ENCODE peak calls at places on chromosomes 3 and 15, in eight cellular contexts. One of them, this sample, is unnamed.
A peak's percentile ranks its signal among the peaks of the same experiment; 100 is the strongest.

GRCh38 chr15:75902129-75902557 is 1.5 kb upstream of the FBXO22 start:
- DNase-seq in A549: no peak
- DNase-seq in pancreas: no peak
- DNase-seq in heart right ventricle: no peak
- DNase-seq in CD8-positive, alpha-beta T cell: no peak
- DNase-seq in uterus: no peak
- DNase-seq in cardiac muscle cell: peak; percentile 11
- DNase-seq in H1: no peak
- DNase-seq in this sample: peak; percentile 68

GRCh38 chr3:129868912-129869311 is 24.6 kb downstream of the TMCC1 start:
- DNase-seq in pancreas: no peak
- DNase-seq in heart right ventricle: no peak
- DNase-seq in H1: no peak
- DNase-seq in uterus: no peak
- DNase-seq in A549: no peak
- DNase-seq in cardiac muscle cell: no peak
- DNase-seq in CD8-positive, alpha-beta T cell: no peak
- DNase-seq in this sample: no peak

GRCh38 chr3:177228601-177229190 is 31.4 kb upstream of the TBL1XR1 start:
- DNase-seq in cardiac muscle cell: no peak
- DNase-seq in H1: no peak
- DNase-seq in A549: no peak
- DNase-seq in uterus: no peak
- DNase-seq in heart right ventricle: no peak
- DNase-seq in CD8-positive, alpha-beta T cell: no peak
- DNase-seq in pancreas: no peak
- DNase-seq in this sample: no peak

GRCh38 chr15:39509941-39510845 is 70.7 kb upstream of the THBS1 start:
- DNase-seq in H1: no peak
- DNase-seq in uterus: no peak
- DNase-seq in heart right ventricle: peak; percentile 29
- DNase-seq in cardiac muscle cell: no peak
- DNase-seq in pancreas: no peak
- DNase-seq in CD8-positive, alpha-beta T cell: no peak
- DNase-seq in A549: no peak
- DNase-seq in this sample: no peak

GRCh38 chr3:159775372-159775961 is 213.2 kb upstream of the IL12A start:
- DNase-seq in uterus: peak; percentile 65
- DNase-seq in CD8-positive, alpha-beta T cell: no peak
- DNase-seq in heart right ventricle: peak; percentile 31
- DNase-seq in H1: peak; percentile 41
- DNase-seq in A549: no peak
- DNase-seq in pancreas: no peak
- DNase-seq in cardiac muscle cell: peak; percentile 91
- DNase-seq in this sample: no peak

GRCh38 chr3:62378329-62378789 is 5.0 kb upstream of the FEZF2 start:
- DNase-seq in heart right ventricle: no peak
- DNase-seq in uterus: no peak
- DNase-seq in H1: no peak
- DNase-seq in A549: no peak
- DNase-seq in pancreas: no peak
- DNase-seq in cardiac muscle cell: no peak
- DNase-seq in CD8-positive, alpha-beta T cell: no peak
- DNase-seq in this sample: no peak

GRCh38 chr15:101439285-101439919 is 50.1 kb downstream of the PCSK6 start:
- DNase-seq in heart right ventricle: no peak
- DNase-seq in cardiac muscle cell: peak; percentile 80
- DNase-seq in pancreas: no peak
- DNase-seq in CD8-positive, alpha-beta T cell: no peak
- DNase-seq in uterus: no peak
- DNase-seq in A549: peak; percentile 65
- DNase-seq in H1: no peak
- DNase-seq in this sample: peak; percentile 77

GRCh38 chr15:78264304-78265136 is at the start of gene DNAJA4:
- DNase-seq in H1: no peak
- DNase-seq in heart right ventricle: peak; percentile 70
- DNase-seq in uterus: peak; percentile 44
- DNase-seq in CD8-positive, alpha-beta T cell: peak; percentile 63
- DNase-seq in A549: no peak
- DNase-seq in cardiac muscle cell: peak; percentile 71
- DNase-seq in pancreas: peak; percentile 58
- DNase-seq in this sample: peak; percentile 25

GRCh38 chr3:183491923-183492848 is 63.3 kb downstream of the KLHL6 start:
- DNase-seq in H1: no peak
- DNase-seq in A549: no peak
- DNase-seq in heart right ventricle: no peak
- DNase-seq in uterus: no peak
- DNase-seq in pancreas: no peak
- DNase-seq in cardiac muscle cell: no peak
- DNase-seq in CD8-positive, alpha-beta T cell: no peak
- DNase-seq in this sample: no peak

GRCh38 chr3:153970735-153971347 is 150.3 kb upstream of the ARHGEF26 start:
- DNase-seq in uterus: no peak
- DNase-seq in CD8-positive, alpha-beta T cell: no peak
- DNase-seq in H1: no peak
- DNase-seq in cardiac muscle cell: peak; percentile 55
- DNase-seq in pancreas: no peak
- DNase-seq in heart right ventricle: no peak
- DNase-seq in A549: peak; percentile 27
- DNase-seq in this sample: no peak

GRCh38 chr3:127731546-127731945 is 58.8 kb downstream of the ABTB1 start:
- DNase-seq in CD8-positive, alpha-beta T cell: no peak
- DNase-seq in uterus: no peak
- DNase-seq in pancreas: no peak
- DNase-seq in H1: no peak
- DNase-seq in heart right ventricle: no peak
- DNase-seq in cardiac muscle cell: no peak
- DNase-seq in A549: no peak
- DNase-seq in this sample: no peak

GRCh38 chr3:111292117-111292516 is 220.5 kb downstream of the NECTIN3 start:
- DNase-seq in H1: no peak
- DNase-seq in uterus: no peak
- DNase-seq in pancreas: no peak
- DNase-seq in cardiac muscle cell: no peak
- DNase-seq in A549: no peak
- DNase-seq in CD8-positive, alpha-beta T cell: no peak
- DNase-seq in heart right ventricle: no peak
- DNase-seq in this sample: no peak

GRCh38 chr15:70276401-70276800 is 178.7 kb upstream of the TLE3 start:
- DNase-seq in A549: no peak
- DNase-seq in cardiac muscle cell: no peak
- DNase-seq in heart right ventricle: no peak
- DNase-seq in H1: no peak
- DNase-seq in uterus: no peak
- DNase-seq in pancreas: no peak
- DNase-seq in CD8-positive, alpha-beta T cell: no peak
- DNase-seq in this sample: no peak

GRCh38 chr15:101470548-101471239 is 18.8 kb downstream of the PCSK6 start:
- DNase-seq in heart right ventricle: no peak
- DNase-seq in cardiac muscle cell: no peak
- DNase-seq in uterus: no peak
- DNase-seq in A549: no peak
- DNase-seq in CD8-positive, alpha-beta T cell: no peak
- DNase-seq in pancreas: no peak
- DNase-seq in H1: no peak
- DNase-seq in this sample: no peak

GRCh38 chr3:82739390-82739789 is 977.9 kb upstream of the GBE1 start:
- DNase-seq in pancreas: no peak
- DNase-seq in CD8-positive, alpha-beta T cell: no peak
- DNase-seq in uterus: no peak
- DNase-seq in A549: no peak
- DNase-seq in H1: no peak
- DNase-seq in cardiac muscle cell: no peak
- DNase-seq in heart right ventricle: no peak
- DNase-seq in this sample: no peak

DNA sequence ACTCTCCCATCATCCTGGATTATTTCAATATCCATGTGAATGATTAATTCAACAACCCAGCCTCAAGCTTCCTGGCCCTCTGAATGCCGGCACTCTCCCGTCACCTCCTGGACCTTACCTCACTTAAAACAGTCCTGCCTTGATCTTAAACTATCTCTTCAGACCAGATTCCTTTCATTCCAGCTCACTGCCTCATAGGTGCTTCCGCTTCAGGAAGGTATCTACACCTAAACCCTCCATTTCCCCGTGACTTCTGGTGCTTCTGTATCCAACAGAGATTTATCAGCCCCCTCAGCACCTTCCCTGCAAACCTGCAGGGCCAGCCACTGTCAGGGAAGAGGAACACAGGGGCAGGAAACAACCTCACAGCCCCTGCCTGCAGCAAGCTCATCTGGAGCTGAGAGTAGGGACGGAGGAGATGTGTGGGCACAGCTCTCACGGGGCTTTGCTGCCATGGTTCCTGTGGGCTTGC is 98.9 kb upstream of the TJP1 start:
- DNase-seq in A549: peak; percentile 78
- DNase-seq in heart right ventricle: no peak
- DNase-seq in CD8-positive, alpha-beta T cell: no peak
- DNase-seq in pancreas: no peak
- DNase-seq in uterus: no peak
- DNase-seq in H1: no peak
- DNase-seq in cardiac muscle cell: no peak
- DNase-seq in this sample: peak; percentile 79
- H3K4me1 ChIP-seq in A549: peaks cover 98% of the 10 kb centered on the region
- H3K4me1 ChIP-seq in heart right ventricle: peaks cover 19% of the 10 kb centered on the region
- H3K4me1 ChIP-seq in CD8-positive, alpha-beta T cell: no peaks in the 10 kb centered on the region
- H3K4me1 ChIP-seq in pancreas: no peaks in the 10 kb centered on the region
- H3K4me1 ChIP-seq in uterus: peaks cover 10% of the 10 kb centered on the region
- H3K4me1 ChIP-seq in H1: peaks cover 7% of the 10 kb centered on the region
- H3K4me1 ChIP-seq in cardiac muscle cell: peaks cover 23% of the 10 kb centered on the region
- H3K4me1 ChIP-seq in this sample: peaks cover 72% of the 10 kb centered on the region

GRCh38 chr15:91849180-91849579 is 4.3 kb upstream of the SLCO3A1 start:
- DNase-seq in CD8-positive, alpha-beta T cell: no peak
- DNase-seq in H1: no peak
- DNase-seq in pancreas: no peak
- DNase-seq in uterus: no peak
- DNase-seq in A549: no peak
- DNase-seq in heart right ventricle: no peak
- DNase-seq in cardiac muscle cell: no peak
- DNase-seq in this sample: no peak

GRCh38 chr15:91853501-91853967 is at the start of gene SLCO3A1:
- DNase-seq in uterus: peak; percentile 71
- DNase-seq in cardiac muscle cell: peak; percentile 77
- DNase-seq in H1: no peak
- DNase-seq in CD8-positive, alpha-beta T cell: peak; percentile 72
- DNase-seq in A549: peak; percentile 65
- DNase-seq in heart right ventricle: peak; percentile 87
- DNase-seq in pancreas: peak; percentile 69
- DNase-seq in this sample: peak; percentile 23

GRCh38 chr15:91853968-91854943 is 748 bp downstream of the SLCO3A1 start:
- DNase-seq in H1: no peak
- DNase-seq in cardiac muscle cell: peak; percentile 39
- DNase-seq in uterus: peak; percentile 53
- DNase-seq in pancreas: peak; percentile 46
- DNase-seq in CD8-positive, alpha-beta T cell: peak; percentile 40
- DNase-seq in heart right ventricle: peak; percentile 64
- DNase-seq in A549: peak; percentile 48
- DNase-seq in this sample: no peak

GRCh38 chr15:91852741-91853500 is 587 bp upstream of the SLCO3A1 start:
- DNase-seq in uterus: peak; percentile 73
- DNase-seq in A549: peak; percentile 79
- DNase-seq in cardiac muscle cell: peak; percentile 77
- DNase-seq in pancreas: peak; percentile 62
- DNase-seq in CD8-positive, alpha-beta T cell: peak; percentile 78
- DNase-seq in H1: no peak
- DNase-seq in heart right ventricle: peak; percentile 83
- DNase-seq in this sample: peak; percentile 46

DNA sequence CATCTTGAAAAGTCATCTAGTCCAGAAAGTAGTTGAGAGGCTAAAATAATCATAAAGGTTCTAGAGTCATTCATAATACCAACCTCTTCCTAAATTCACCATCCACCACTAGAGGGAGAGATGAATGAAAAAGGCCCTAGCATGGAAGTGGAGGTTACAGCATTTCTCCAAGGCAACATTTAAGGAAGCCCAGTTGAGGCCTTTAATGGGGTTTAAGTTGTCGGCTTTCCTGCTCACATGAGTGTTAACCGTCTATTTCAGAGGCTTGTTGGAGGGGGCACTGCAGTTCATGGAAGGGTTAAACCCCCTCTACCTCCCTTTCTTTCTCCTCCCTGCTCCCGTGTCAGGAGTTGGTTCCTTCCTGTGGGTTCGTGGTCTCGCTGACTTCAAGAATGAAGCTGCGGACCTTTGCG is 3.8 kb upstream of the SLCO3A1 start:
- DNase-seq in A549: peak; percentile 70
- DNase-seq in heart right ventricle: no peak
- DNase-seq in pancreas: no peak
- DNase-seq in uterus: no peak
- DNase-seq in CD8-positive, alpha-beta T cell: no peak
- DNase-seq in cardiac muscle cell: peak; percentile 79
- DNase-seq in H1: no peak
- DNase-seq in this sample: no peak
- TF ChIP-seq CTCF in A549: peak; percentile 62
- TF ChIP-seq CTCF in heart right ventricle: peak; percentile 57
- TF ChIP-seq CTCF in pancreas: no peak
- TF ChIP-seq CTCF in uterus: peak; percentile 35
- TF ChIP-seq CTCF in CD8-positive, alpha-beta T cell: peak; percentile 68
- TF ChIP-seq CTCF in cardiac muscle cell: peak; percentile 72
- TF ChIP-seq CTCF in H1: peak; percentile 38
- TF ChIP-seq CTCF in this sample: no peak

GRCh38 chr15:96042734-96043224 is 287.7 kb upstream of the NR2F2 start:
- DNase-seq in heart right ventricle: no peak
- DNase-seq in uterus: no peak
- DNase-seq in A549: no peak
- DNase-seq in H1: no peak
- DNase-seq in cardiac muscle cell: peak; percentile 34
- DNase-seq in pancreas: no peak
- DNase-seq in CD8-positive, alpha-beta T cell: no peak
- DNase-seq in this sample: no peak
- H3K4me3 ChIP-seq in heart right ventricle: no peak overlapping the region
- H3K4me3 ChIP-seq in uterus: no peak overlapping the region
- H3K4me3 ChIP-seq in A549: no peak overlapping the region
- H3K4me3 ChIP-seq in H1: no peak overlapping the region
- H3K4me3 ChIP-seq in cardiac muscle cell: no peak overlapping the region
- H3K4me3 ChIP-seq in pancreas: no peak overlapping the region
- H3K4me3 ChIP-seq in CD8-positive, alpha-beta T cell: no peak overlapping the region
- H3K4me3 ChIP-seq in this sample: no peak overlapping the region

GRCh38 chr3:72082121-72082715 is 297.3 kb upstream of the PROK2 start:
- DNase-seq in cardiac muscle cell: peak; percentile 55
- DNase-seq in pancreas: no peak
- DNase-seq in CD8-positive, alpha-beta T cell: no peak
- DNase-seq in uterus: peak; percentile 67
- DNase-seq in A549: no peak
- DNase-seq in heart right ventricle: no peak
- DNase-seq in H1: no peak
- DNase-seq in this sample: peak; percentile 16

GRCh38 chr3:72080101-72080500 is 295.2 kb upstream of the PROK2 start:
- DNase-seq in CD8-positive, alpha-beta T cell: no peak
- DNase-seq in A549: no peak
- DNase-seq in uterus: no peak
- DNase-seq in heart right ventricle: no peak
- DNase-seq in H1: no peak
- DNase-seq in cardiac muscle cell: no peak
- DNase-seq in pancreas: no peak
- DNase-seq in this sample: no peak

GRCh38 chr3:72082776-72083477 is 298.0 kb upstream of the PROK2 start:
- DNase-seq in cardiac muscle cell: no peak
- DNase-seq in heart right ventricle: no peak
- DNase-seq in uterus: no peak
- DNase-seq in CD8-positive, alpha-beta T cell: no peak
- DNase-seq in H1: no peak
- DNase-seq in pancreas: no peak
- DNase-seq in A549: no peak
- DNase-seq in this sample: no peak

GRCh38 chr3:72080800-72081199 is 295.9 kb upstream of the PROK2 start:
- DNase-seq in CD8-positive, alpha-beta T cell: no peak
- DNase-seq in H1: no peak
- DNase-seq in pancreas: no peak
- DNase-seq in cardiac muscle cell: no peak
- DNase-seq in A549: no peak
- DNase-seq in uterus: no peak
- DNase-seq in heart right ventricle: no peak
- DNase-seq in this sample: no peak

GRCh38 chr3:72081456-72081855 is 296.5 kb upstream of the PROK2 start:
- DNase-seq in cardiac muscle cell: no peak
- DNase-seq in pancreas: no peak
- DNase-seq in uterus: no peak
- DNase-seq in CD8-positive, alpha-beta T cell: no peak
- DNase-seq in heart right ventricle: no peak
- DNase-seq in H1: no peak
- DNase-seq in A549: no peak
- DNase-seq in this sample: no peak
- H3K4me1 ChIP-seq in cardiac muscle cell: no peaks in the 10 kb centered on the region
- H3K4me1 ChIP-seq in pancreas: no peaks in the 10 kb centered on the region
- H3K4me1 ChIP-seq in uterus: no peaks in the 10 kb centered on the region
- H3K4me1 ChIP-seq in CD8-positive, alpha-beta T cell: no peaks in the 10 kb centered on the region
- H3K4me1 ChIP-seq in heart right ventricle: peaks cover 9% of the 10 kb centered on the region
- H3K4me1 ChIP-seq in H1: no peaks in the 10 kb centered on the region
- H3K4me1 ChIP-seq in A549: no peaks in the 10 kb centered on the region
- H3K4me1 ChIP-seq in this sample: peaks cover 22% of the 10 kb centered on the region

This sample was measured in Caco-2.